ENCODE peak calls at places on chromosomes 5 and 9, in ten cellular contexts. K is RCC 7860; Y is glutamatergic neuron; E is stimulated activated CD8-positive, alpha-beta memory T cell treated with anti-CD3 and anti-CD28 coated beads, Interleukin-7, amount 100 ng/mL, for 1 hour; Z is AG09309; X is cardiac fibroblast; H is activated CD4-positive, alpha-beta T cell treated with anti-CD3 and anti-CD28 coated beads, Interleukin-2, amount 50 U/mL, for 1 hour; O is mesenchymal stem cell; J is fibroblast of mammary gland; R is left lung. S is an unnamed sample.

GRCh38 chr9:123445981-123446610 is 90.1 kb downstream of the CRB2 start:
- DNase-seq in Z (no peak), X (peak; percentile 57), O (no peak), Y (no peak), K (no peak), E (no peak), J (peak; percentile 61), R (no peak), H (no peak), S (no peak)

GRCh38 chr9:116101516-116101915 is 52.1 kb upstream of the PAPPA start:
- DNase-seq in J (peak; percentile 96), O (peak; percentile 75), E (no peak), R (no peak), H (no peak), Y (no peak), Z (no peak), X (peak; percentile 80), K (no peak), S (no peak)

GRCh38 chr5:45696206-45696836 is at the start of gene HCN1:
- DNase-seq in O (peak; percentile 79), R (peak; percentile 92), E (no peak), H (no peak), Y (peak; percentile 94), K (no peak), J (peak; percentile 61), X (peak; percentile 69), Z (peak; percentile 21), S (peak; percentile 81)

GRCh38 chr5:173645437-173645807 is 29.0 kb upstream of the BOD1 start:
- DNase-seq in O (peak; percentile 33), E (no peak), K (no peak), Y (no peak), X (peak; percentile 52), R (peak; percentile 34), H (no peak), Z (no peak), J (no peak), S (no peak)

GRCh38 chr9:131591845-131592208 is 46.5 kb downstream of the PRRT1B start:
- DNase-seq in R (peak; percentile 20), J (no peak), O (no peak), H (no peak), Z (no peak), Y (no peak), E (no peak), K (no peak), X (no peak), S (no peak)

GRCh38 chr5:150624334-150625163 is 15.9 kb upstream of the SYNPO start:
- DNase-seq in O (no peak), Z (no peak), J (no peak), R (no peak), E (no peak), K (no peak), X (peak; percentile 58), H (peak; percentile 26), Y (peak; percentile 61), S (peak; percentile 43)

GRCh38 chr9:133943036-133943780 is 48.9 kb downstream of the VAV2 start:
- DNase-seq in H (no peak), R (peak; percentile 47), Y (no peak), J (no peak), O (no peak), E (no peak), X (no peak), K (no peak), Z (no peak), S (no peak)

GRCh38 chr5:81852277-81853004 is 101.5 kb upstream of the SSBP2 start:
- DNase-seq in O (peak; percentile 66), X (peak; percentile 28), H (no peak), E (no peak), J (peak; percentile 66), R (peak; percentile 86), K (no peak), Y (peak; percentile 34), Z (no peak), S (peak; percentile 37)

GRCh38 chr9:38384990-38385848 is 7.3 kb upstream of the ALDH1B1 start:
- DNase-seq in E (no peak), O (no peak), J (no peak), H (no peak), R (no peak), Y (no peak), X (no peak), Z (no peak), K (no peak), S (no peak)

GRCh38 chr5:76086060-76086459 is 2.9 kb downstream of the SV2C start:
- DNase-seq in Z (no peak), K (no peak), J (no peak), X (no peak), E (no peak), Y (no peak), H (no peak), O (no peak), R (no peak), S (no peak)

GRCh38 chr9:112925058-112925641 is 34.5 kb upstream of the SLC46A2 start:
- DNase-seq in K (peak; percentile 21), R (no peak), J (peak; percentile 63), O (peak; percentile 24), H (no peak), X (peak; percentile 27), Y (no peak), Z (no peak), E (no peak), S (peak; percentile 43)

GRCh38 chr9:112145886-112146285 is 29.2 kb downstream of the SUSD1 start:
- DNase-seq in E (no peak), K (peak; percentile 93), Y (no peak), O (no peak), H (no peak), Z (no peak), J (no peak), X (no peak), R (no peak), S (no peak)

GRCh38 chr5:140311011-140311467 is 8.1 kb upstream of the PFDN1 start:
- DNase-seq in J (peak; percentile 94), O (peak; percentile 96), H (no peak), R (no peak), Z (peak; percentile 63), X (peak; percentile 86), E (no peak), Y (no peak), K (peak; percentile 87), S (no peak)

GRCh38 chr5:60841361-60841760 is 2.7 kb downstream of the ELOVL7 start:
- DNase-seq in J (no peak), O (no peak), H (no peak), K (no peak), Z (no peak), E (no peak), Y (no peak), X (no peak), R (no peak), S (no peak)

GRCh38 chr5:65555266-65555665 is 7.7 kb downstream of the CENPK start:
- DNase-seq in J (peak; percentile 11), Z (no peak), R (no peak), H (no peak), O (peak; percentile 8), E (no peak), X (peak; percentile 6), Y (no peak), K (no peak), S (no peak)

GRCh38 chr9:109224751-109225150 is 57.7 kb upstream of the FRRS1L start:
- DNase-seq in Z (no peak), E (no peak), X (no peak), Y (no peak), K (no peak), H (no peak), J (no peak), R (no peak), O (no peak), S (no peak)

GRCh38 chr9:77456829-77457437 is 191.2 kb downstream of the GNA14 start:
- DNase-seq in R (no peak), E (peak; percentile 63), Y (peak; percentile 88), O (peak; percentile 90), J (peak; percentile 92), X (peak; percentile 92), Z (peak; percentile 61), H (peak; percentile 77), K (peak; percentile 70), S (peak; percentile 89)

GRCh38 chr9:128928624-128929023 is 7.8 kb downstream of the PHYHD1 start:
- DNase-seq in J (no peak), H (no peak), Y (no peak), K (no peak), O (no peak), E (no peak), Z (no peak), X (no peak), R (no peak), S (no peak)

GRCh38 chr5:137836997-137837396 is 30.7 kb upstream of the MYOT start:
- DNase-seq in Y (no peak), R (no peak), J (peak; percentile 39), E (no peak), O (no peak), H (no peak), X (peak; percentile 67), Z (no peak), K (no peak), S (no peak)

GRCh38 chr5:10543585-10544040 is 20.3 kb upstream of the ANKRD33B start:
- DNase-seq in O (no peak), R (no peak), K (no peak), Z (no peak), X (no peak), E (no peak), H (no peak), J (no peak), Y (no peak), S (no peak)

GRCh38 chr9:89592963-89593775 is 11.6 kb upstream of the GADD45G start:
- DNase-seq in H (no peak), X (peak; percentile 44), Z (no peak), K (no peak), E (no peak), R (no peak), J (peak; percentile 6), O (peak; percentile 92), Y (peak; percentile 45), S (peak; percentile 33)

GRCh38 chr5:38718874-38719391 is 126.9 kb upstream of the OSMR start:
- DNase-seq in O (peak; percentile 67), K (no peak), J (peak; percentile 53), H (no peak), R (no peak), E (no peak), Y (peak; percentile 31), Z (no peak), X (peak; percentile 57), S (no peak)

GRCh38 chr9:121333950-121334773 is 35.9 kb downstream of the STOM start:
- DNase-seq in R (no peak), Y (no peak), J (no peak), O (no peak), E (no peak), X (no peak), Z (no peak), H (no peak), K (no peak), S (no peak)

GRCh38 chr5:83026507-83026906 is 50.7 kb downstream of the TMEM167A start:
- DNase-seq in O (no peak), X (no peak), E (no peak), Y (no peak), Z (no peak), J (no peak), R (no peak), H (no peak), K (no peak), S (no peak)

S was measured in endothelial cell.